ENCODE peak calls at places on chromosomes 13 and 19, in six cellular contexts. E is esophagus muscularis mucosa; H is GM13976; S is WTC11; Y is CD4-positive, alpha-beta T cell; P is ovary. X is an unnamed sample.

GRCh38 chr13:42272115-42272756 is at the start of gene AKAP11:
- DNase-seq in H (no peak), E (peak; percentile 91), P (no peak), Y (peak; percentile 37), S (peak; percentile 60), X (no peak)

GRCh38 chr13:49681837-49682236 is 9.4 kb downstream of the EBPL start:
- DNase-seq in P (no peak), E (no peak), H (no peak), S (no peak), Y (no peak), X (no peak)

GRCh38 chr13:77351326-77351725 is 24.4 kb upstream of the MYCBP2 start:
- DNase-seq in S (no peak), Y (no peak), H (no peak), E (no peak), P (no peak), X (no peak)

GRCh38 chr13:40982772-40983171 is 36.3 kb downstream of the ELF1 start:
- DNase-seq in S (no peak), Y (no peak), E (no peak), H (peak; percentile 57), P (peak; percentile 37), X (peak; percentile 56)

GRCh38 chr13:44816701-44817684 is 172.3 kb downstream of the NUFIP1 start:
- DNase-seq in H (no peak), Y (no peak), P (no peak), S (no peak), E (no peak), X (no peak)

GRCh38 chr13:76969488-76970365 is 21.4 kb downstream of the ACOD1 start:
- DNase-seq in E (no peak), Y (no peak), H (no peak), P (no peak), S (no peak), X (no peak)

GRCh38 chr13:93004919-93005318 is 221.7 kb upstream of the GPC6 start:
- DNase-seq in S (peak; percentile 13), E (no peak), P (no peak), Y (no peak), H (no peak), X (no peak)

GRCh38 chr19:5024282-5024681 is 55.4 kb downstream of the KDM4B start:
- DNase-seq in E (no peak), Y (no peak), P (no peak), S (no peak), H (no peak), X (no peak)

GRCh38 chr13:42574435-42575311 is 721 bp downstream of the TNFSF11 start:
- DNase-seq in P (no peak), H (peak; percentile 85), E (no peak), S (peak; percentile 29), Y (peak; percentile 15), X (peak; percentile 85)

GRCh38 chr13:66546534-66547379 is 683.4 kb downstream of the PCDH9 start:
- DNase-seq in H (no peak), Y (no peak), S (no peak), E (no peak), P (no peak), X (no peak)

GRCh38 chr13:66547685-66548084 is 682.5 kb downstream of the PCDH9 start:
- DNase-seq in H (no peak), Y (no peak), S (no peak), P (no peak), E (no peak), X (no peak)

DNA sequence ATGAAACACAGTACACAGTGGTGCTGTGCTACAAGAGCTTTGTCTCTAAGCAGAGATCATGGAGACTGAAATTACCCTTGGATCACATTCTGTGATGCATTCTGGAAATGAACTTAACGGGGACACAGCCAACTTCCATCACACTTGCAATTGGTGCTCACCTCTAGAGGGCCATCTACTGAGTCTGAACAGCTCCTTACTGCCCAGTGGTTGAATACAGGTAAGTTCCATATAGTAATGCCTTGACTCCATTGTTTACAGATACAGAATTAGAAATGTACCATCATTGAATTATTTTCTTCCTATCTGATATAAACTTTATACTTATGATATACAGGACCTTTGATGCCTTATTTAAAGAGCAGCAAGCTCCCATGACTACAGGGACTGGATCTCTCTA is 686.4 kb downstream of the PCDH9 start:
- DNase-seq in Y (no peak), H (no peak), E (no peak), P (no peak), S (peak; percentile 15), X (peak; percentile 1)
- TF ChIP-seq CTCF in Y (no peak), H (no peak), E (no peak), P (no peak), S (no peak), X (no peak)

GRCh38 chr13:113084943-113085540 is 20.5 kb upstream of the F7 start:
- DNase-seq in E (no peak), Y (no peak), H (no peak), S (no peak), P (no peak), X (no peak)

GRCh38 chr13:113086991-113087922 is 18.3 kb upstream of the F7 start:
- DNase-seq in E (no peak), P (no peak), S (no peak), Y (no peak), H (no peak), X (no peak)

GRCh38 chr13:113087923-113088690 is 17.5 kb upstream of the F7 start:
- DNase-seq in H (no peak), P (no peak), Y (no peak), E (no peak), S (no peak), X (no peak)

GRCh38 chr13:113084094-113084942 is 21.3 kb upstream of the F7 start:
- DNase-seq in E (no peak), P (no peak), S (no peak), Y (no peak), H (no peak), X (no peak)

GRCh38 chr13:113086031-113086750 is 19.4 kb upstream of the F7 start:
- DNase-seq in P (no peak), Y (no peak), S (peak; percentile 68), E (no peak), H (no peak), X (no peak)
- TF ChIP-seq CTCF in P (no peak), Y (no peak), S (no peak), E (no peak), H (no peak), X (no peak)

GRCh38 chr19:40599331-40600085 is 1.7 kb upstream of the LTBP4 start:
- DNase-seq in P (peak; percentile 73), E (no peak), H (no peak), Y (no peak), S (no peak), X (no peak)

GRCh38 chr19:40598121-40598917 is 2.9 kb upstream of the LTBP4 start:
- DNase-seq in Y (peak; percentile 79), E (peak; percentile 97), H (peak; percentile 87), S (peak; percentile 93), P (peak; percentile 95), X (peak; percentile 86)

GRCh38 chr19:40597329-40597838 is 3.8 kb upstream of the LTBP4 start:
- DNase-seq in S (no peak), P (no peak), E (no peak), Y (no peak), H (no peak), X (no peak)

GRCh38 chr19:40600086-40600917 is 867 bp upstream of the LTBP4 start:
- DNase-seq in Y (no peak), S (no peak), P (peak; percentile 63), H (no peak), E (no peak), X (no peak)

DNA sequence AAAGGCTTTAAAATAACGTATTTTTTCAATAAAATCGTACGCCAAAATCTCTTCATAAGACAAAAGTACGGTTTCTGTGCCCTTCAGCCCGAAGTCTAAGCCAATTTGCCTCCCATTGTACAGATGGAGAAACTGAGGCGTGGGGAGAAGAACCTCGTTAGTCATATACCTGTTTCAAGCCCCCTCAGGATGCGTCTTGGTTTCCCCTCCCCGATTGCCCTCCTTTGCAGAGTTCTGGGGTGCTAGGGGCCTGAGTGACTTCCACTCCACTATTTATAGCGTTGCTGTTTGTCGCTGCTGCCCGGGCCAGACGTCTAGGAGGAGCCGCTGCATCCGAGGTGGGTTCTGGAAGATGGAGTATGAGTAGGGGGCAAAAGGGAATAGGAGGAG is 2.3 kb upstream of the LTBP4 start:
- DNase-seq in H (no peak), E (no peak), P (no peak), S (no peak), Y (no peak), X (no peak)
- TF ChIP-seq CTCF in H (no peak), E (no peak), P (no peak), S (no peak), Y (no peak), X (no peak)

GRCh38 chr13:90899411-90899810 is 448.1 kb upstream of the MIR17HG start:
- DNase-seq in P (no peak), H (no peak), E (no peak), Y (no peak), S (no peak), X (no peak)

GRCh38 chr13:90906554-90906953 is 440.9 kb upstream of the MIR17HG start:
- DNase-seq in Y (no peak), E (no peak), H (no peak), P (no peak), S (no peak), X (no peak)

DNA sequence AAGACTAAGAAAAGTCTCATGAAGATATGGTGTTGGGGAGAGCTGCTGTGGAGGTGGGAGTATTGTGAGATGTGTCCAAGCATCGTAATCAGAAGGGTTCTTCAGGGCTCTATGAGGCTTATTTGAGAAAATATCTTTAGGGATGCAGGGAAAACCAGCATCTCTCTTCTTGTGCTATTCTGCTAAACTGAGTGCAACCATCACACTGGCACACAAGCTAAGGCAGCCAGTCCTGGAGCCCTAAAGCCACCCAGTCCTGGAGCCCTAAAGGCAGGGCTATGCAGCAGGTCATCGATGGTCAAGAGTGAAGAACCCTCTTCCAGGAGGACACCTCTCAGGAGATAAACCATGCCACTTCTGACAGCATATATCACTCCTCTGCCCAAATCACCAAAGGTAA is 445.2 kb upstream of the MIR17HG start:
- DNase-seq in Y (no peak), S (no peak), E (no peak), H (no peak), P (no peak), X (no peak)
- TF ChIP-seq CTCF in Y (no peak), S (no peak), E (no peak), H (no peak), P (no peak), X (no peak)

GRCh38 chr19:10863107-10863700 is 8.1 kb upstream of the CARM1 start:
- DNase-seq in Y (no peak), P (peak; percentile 41), S (no peak), E (no peak), H (no peak), X (no peak)

GRCh38 chr19:10861118-10861651 is 10.2 kb upstream of the CARM1 start:
- DNase-seq in P (no peak), H (no peak), E (no peak), Y (peak; percentile 18), S (peak; percentile 78), X (no peak)

GRCh38 chr19:10862561-10863106 is 8.7 kb upstream of the CARM1 start:
- DNase-seq in Y (no peak), S (no peak), P (no peak), H (no peak), E (no peak), X (no peak)

GRCh38 chr19:10866495-10866894 is 4.9 kb upstream of the CARM1 start:
- DNase-seq in Y (no peak), P (no peak), E (no peak), S (no peak), H (no peak), X (no peak)

DNA sequence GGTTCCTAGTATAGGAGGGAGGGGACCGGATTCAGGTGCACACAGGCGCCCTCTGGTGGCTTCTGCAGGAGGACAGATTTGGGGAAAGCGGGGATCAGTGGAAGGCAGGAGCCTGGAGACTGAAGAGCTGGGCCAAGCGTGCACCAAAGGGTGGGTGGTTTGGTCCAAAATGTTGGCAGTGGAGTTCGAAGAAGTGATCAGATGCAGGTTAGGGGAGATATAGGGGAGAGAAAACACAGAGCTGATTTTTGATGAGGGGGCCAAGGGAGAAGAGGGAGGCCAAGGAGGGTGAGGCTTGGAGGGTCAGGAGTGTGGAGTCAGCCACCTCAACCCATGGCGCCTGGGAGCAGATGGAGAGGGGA is 6.8 kb upstream of the CARM1 start:
- DNase-seq in P (peak; percentile 89), E (no peak), H (peak; percentile 87), S (peak; percentile 91), Y (peak; percentile 70), X (peak; percentile 88)
- TF ChIP-seq CTCF in P (peak; percentile 89), E (peak; percentile 86), H (peak; percentile 88), S (peak; percentile 83), Y (peak; percentile 96), X (peak; percentile 93)

X was measured in GM10248.